ENCODE peak calls at places on chromosomes 6 and 20, in five cellular contexts. One of them, this sample, is unnamed. For H3K27me3, the result is how much of the 10 kb centered on the place peaks cover.

GRCh38 chr6:3663811-3664210 is 87.7 kb downstream of the PXDC1 start:
- DNase-seq in brain microvascular endothelial cell: no peak
- DNase-seq in CD8-positive, alpha-beta T cell: no peak
- DNase-seq in bronchial epithelial cell: no peak
- DNase-seq in prostate gland: no peak
- DNase-seq in this sample: no peak

GRCh38 chr20:41956316-41957050 is 338.3 kb upstream of the CHD6 start:
- DNase-seq in brain microvascular endothelial cell: no peak
- DNase-seq in CD8-positive, alpha-beta T cell: no peak
- DNase-seq in bronchial epithelial cell: peak
- DNase-seq in prostate gland: no peak
- DNase-seq in this sample: no peak

GRCh38 chr6:157503018-157503747 is 122.2 kb downstream of the ZDHHC14 start:
- DNase-seq in brain microvascular endothelial cell: no peak
- DNase-seq in CD8-positive, alpha-beta T cell: no peak
- DNase-seq in bronchial epithelial cell: no peak
- DNase-seq in prostate gland: no peak
- DNase-seq in this sample: no peak

GRCh38 chr6:111591901-111592461 is 13.7 kb downstream of the TRAF3IP2 start:
- DNase-seq in brain microvascular endothelial cell: no peak
- DNase-seq in CD8-positive, alpha-beta T cell: no peak
- DNase-seq in bronchial epithelial cell: peak
- DNase-seq in prostate gland: no peak
- DNase-seq in this sample: no peak

GRCh38 chr20:434661-435419 is 26.7 kb downstream of the RBCK1 start:
- DNase-seq in brain microvascular endothelial cell: no peak
- DNase-seq in CD8-positive, alpha-beta T cell: no peak
- DNase-seq in bronchial epithelial cell: no peak
- DNase-seq in prostate gland: no peak
- DNase-seq in this sample: no peak

GRCh38 chr6:53795702-53796450 is 1.1 kb downstream of the LRRC1 start:
- DNase-seq in brain microvascular endothelial cell: no peak
- DNase-seq in CD8-positive, alpha-beta T cell: no peak
- DNase-seq in bronchial epithelial cell: no peak
- DNase-seq in prostate gland: peak
- DNase-seq in this sample: no peak

GRCh38 chr6:167467793-167468431 is 143.0 kb downstream of the TTLL2 start:
- DNase-seq in brain microvascular endothelial cell: no peak
- DNase-seq in CD8-positive, alpha-beta T cell: no peak
- DNase-seq in bronchial epithelial cell: no peak
- DNase-seq in prostate gland: no peak
- DNase-seq in this sample: no peak

GRCh38 chr6:134787261-134787871 is 162.5 kb downstream of the ALDH8A1 start:
- DNase-seq in brain microvascular endothelial cell: peak
- DNase-seq in CD8-positive, alpha-beta T cell: no peak
- DNase-seq in bronchial epithelial cell: peak
- DNase-seq in prostate gland: no peak
- DNase-seq in this sample: no peak

GRCh38 chr6:80197474-80197873 is 91.0 kb downstream of the BCKDHB start:
- DNase-seq in brain microvascular endothelial cell: no peak
- DNase-seq in CD8-positive, alpha-beta T cell: no peak
- DNase-seq in bronchial epithelial cell: no peak
- DNase-seq in prostate gland: peak
- DNase-seq in this sample: peak

GRCh38 chr6:11311970-11312369 is 79.5 kb upstream of the NEDD9 start:
- DNase-seq in brain microvascular endothelial cell: no peak
- DNase-seq in CD8-positive, alpha-beta T cell: no peak
- DNase-seq in bronchial epithelial cell: no peak
- DNase-seq in prostate gland: no peak
- DNase-seq in this sample: no peak

GRCh38 chr6:429515-430121 is 38.1 kb downstream of the IRF4 start:
- DNase-seq in brain microvascular endothelial cell: no peak
- DNase-seq in CD8-positive, alpha-beta T cell: no peak
- DNase-seq in bronchial epithelial cell: no peak
- DNase-seq in prostate gland: no peak
- DNase-seq in this sample: no peak

GRCh38 chr6:108728826-108729225 is 119.4 kb upstream of the ARMC2 start:
- DNase-seq in brain microvascular endothelial cell: no peak
- DNase-seq in CD8-positive, alpha-beta T cell: no peak
- DNase-seq in bronchial epithelial cell: no peak
- DNase-seq in prostate gland: no peak
- DNase-seq in this sample: no peak

GRCh38 chr6:31114540-31114876 is at the start of gene PSORS1C1:
- DNase-seq in brain microvascular endothelial cell: peak
- DNase-seq in CD8-positive, alpha-beta T cell: no peak
- DNase-seq in bronchial epithelial cell: peak
- DNase-seq in prostate gland: peak
- DNase-seq in this sample: peak

GRCh38 chr20:53163486-53163885 is 191.3 kb downstream of the TSHZ2 start:
- DNase-seq in brain microvascular endothelial cell: peak
- DNase-seq in CD8-positive, alpha-beta T cell: no peak
- DNase-seq in bronchial epithelial cell: peak
- DNase-seq in prostate gland: no peak
- DNase-seq in this sample: no peak

GRCh38 chr6:21115111-21115510 is 478.4 kb upstream of the SOX4 start:
- DNase-seq in brain microvascular endothelial cell: peak
- DNase-seq in CD8-positive, alpha-beta T cell: no peak
- DNase-seq in bronchial epithelial cell: no peak
- DNase-seq in prostate gland: no peak
- DNase-seq in this sample: no peak

GRCh38 chr20:32672982-32673727 is 586 bp downstream of the C20orf203 start:
- DNase-seq in brain microvascular endothelial cell: no peak
- DNase-seq in CD8-positive, alpha-beta T cell: no peak
- DNase-seq in bronchial epithelial cell: no peak
- DNase-seq in prostate gland: no peak
- DNase-seq in this sample: no peak
- TF ChIP-seq CTCF in brain microvascular endothelial cell: no peak
- TF ChIP-seq CTCF in CD8-positive, alpha-beta T cell: no peak
- TF ChIP-seq CTCF in bronchial epithelial cell: no peak
- TF ChIP-seq CTCF in prostate gland: no peak
- TF ChIP-seq CTCF in this sample: no peak

DNA sequence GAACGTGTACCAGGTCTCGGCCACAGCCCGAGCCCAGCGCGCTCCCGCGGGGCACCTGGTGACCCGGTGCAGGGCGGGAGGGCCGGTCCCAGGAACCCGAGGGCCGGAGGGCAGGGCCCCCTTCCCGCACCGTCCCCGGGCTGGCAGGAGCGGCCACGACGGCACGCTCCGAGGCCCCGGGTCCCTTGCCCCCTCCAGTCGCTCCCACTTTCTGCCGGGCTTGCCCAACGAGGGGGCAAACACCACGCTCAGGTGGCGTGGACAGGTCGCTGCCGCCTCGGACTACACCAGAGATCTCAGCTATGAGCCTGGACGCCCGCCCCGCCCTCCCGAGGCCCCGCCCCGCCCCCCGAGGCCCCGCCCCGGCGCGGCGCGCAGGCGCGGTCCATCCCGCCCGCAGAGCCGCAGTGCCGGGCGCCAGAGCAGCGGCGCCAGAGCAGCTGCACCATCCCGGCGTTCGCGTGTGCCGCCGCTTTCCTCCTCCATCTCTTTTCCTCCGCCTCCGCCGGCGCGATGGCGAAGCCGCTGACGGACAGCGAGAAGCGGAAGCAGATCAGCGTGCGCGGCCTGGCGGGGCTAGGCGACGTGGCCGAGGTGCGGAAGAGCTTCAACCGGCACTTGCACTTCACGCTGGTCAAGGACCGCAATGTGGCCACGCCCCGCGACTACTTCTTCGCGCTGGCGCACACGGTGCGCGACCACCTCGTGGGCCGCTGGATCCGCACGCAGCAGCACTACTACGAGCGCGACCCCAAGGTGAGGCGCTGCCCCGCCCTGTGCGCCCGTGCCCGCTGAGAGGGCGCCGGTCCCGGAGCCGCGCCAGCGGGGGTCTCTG is at the start of gene PYGB:
- DNase-seq in brain microvascular endothelial cell: peak
- DNase-seq in CD8-positive, alpha-beta T cell: peak
- DNase-seq in bronchial epithelial cell: peak
- DNase-seq in prostate gland: peak
- DNase-seq in this sample: peak
- H3K4me3 ChIP-seq in brain microvascular endothelial cell: peak
- H3K4me3 ChIP-seq in CD8-positive, alpha-beta T cell: peak
- H3K4me3 ChIP-seq in bronchial epithelial cell: peak
- H3K4me3 ChIP-seq in prostate gland: peak
- H3K4me3 ChIP-seq in this sample: peak

GRCh38 chr20:38804682-38805501 is 605 bp upstream of the PPP1R16B start:
- DNase-seq in brain microvascular endothelial cell: no peak
- DNase-seq in CD8-positive, alpha-beta T cell: peak
- DNase-seq in bronchial epithelial cell: no peak
- DNase-seq in prostate gland: no peak
- DNase-seq in this sample: no peak

GRCh38 chr20:38805958-38806854 is 709 bp downstream of the PPP1R16B start:
- DNase-seq in brain microvascular endothelial cell: no peak
- DNase-seq in CD8-positive, alpha-beta T cell: peak
- DNase-seq in bronchial epithelial cell: no peak
- DNase-seq in prostate gland: no peak
- DNase-seq in this sample: no peak

GRCh38 chr20:38806855-38807655 is 1.6 kb downstream of the PPP1R16B start:
- DNase-seq in brain microvascular endothelial cell: no peak
- DNase-seq in CD8-positive, alpha-beta T cell: peak
- DNase-seq in bronchial epithelial cell: no peak
- DNase-seq in prostate gland: no peak
- DNase-seq in this sample: no peak

GRCh38 chr20:38804243-38804642 is 1.3 kb upstream of the PPP1R16B start:
- DNase-seq in brain microvascular endothelial cell: no peak
- DNase-seq in CD8-positive, alpha-beta T cell: no peak
- DNase-seq in bronchial epithelial cell: no peak
- DNase-seq in prostate gland: no peak
- DNase-seq in this sample: no peak

DNA sequence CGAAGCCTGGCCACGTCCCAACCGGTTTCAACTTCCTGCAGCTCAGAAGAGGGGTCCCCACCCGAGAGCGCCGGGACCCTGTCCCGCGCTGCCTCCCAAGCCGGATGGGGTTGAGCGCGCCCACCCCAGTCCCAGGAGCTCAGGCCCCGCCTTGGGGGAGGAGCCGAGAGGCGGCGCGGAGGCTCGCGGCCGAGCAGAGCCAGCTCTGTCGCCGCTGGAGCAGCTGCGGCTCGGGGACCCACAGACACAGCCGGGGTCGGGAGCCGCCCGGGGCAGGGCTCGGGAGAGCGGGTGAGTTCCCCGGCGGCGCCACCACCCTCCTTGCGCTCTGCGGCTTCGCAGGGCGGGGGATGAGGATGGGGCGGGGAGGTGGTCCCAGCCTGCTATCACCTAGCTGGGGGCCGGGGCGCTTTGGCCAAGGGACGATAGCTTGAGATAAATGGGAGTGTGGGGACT is at the start of gene PPP1R16B:
- DNase-seq in brain microvascular endothelial cell: no peak
- DNase-seq in CD8-positive, alpha-beta T cell: peak
- DNase-seq in bronchial epithelial cell: no peak
- DNase-seq in prostate gland: no peak
- DNase-seq in this sample: no peak
- H3K27me3 ChIP-seq in brain microvascular endothelial cell: under half
- H3K27me3 ChIP-seq in CD8-positive, alpha-beta T cell: under half
- H3K27me3 ChIP-seq in bronchial epithelial cell: under half
- H3K27me3 ChIP-seq in prostate gland: under half
- H3K27me3 ChIP-seq in this sample: under half

DNA sequence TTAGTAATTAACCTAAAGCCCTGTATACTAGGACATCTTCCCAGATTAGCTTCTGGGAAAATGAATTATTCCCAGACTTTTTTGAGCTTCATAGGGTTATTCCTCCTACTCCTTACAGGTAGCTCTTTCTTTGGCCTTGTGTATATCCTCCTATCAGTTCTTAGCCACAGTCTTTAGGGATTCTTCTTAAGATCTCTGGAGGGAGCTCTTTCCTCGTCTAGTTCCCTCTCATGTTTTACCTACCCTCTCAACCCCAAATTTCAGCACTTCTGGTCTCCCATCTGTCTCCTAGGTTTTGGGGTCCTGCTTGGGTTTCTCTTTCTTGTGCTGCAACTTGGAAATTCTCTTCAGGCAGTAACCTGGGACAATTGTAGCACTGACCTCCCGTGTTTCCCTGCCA is 46.4 kb upstream of the SLC35B3 start:
- DNase-seq in brain microvascular endothelial cell: no peak
- DNase-seq in CD8-positive, alpha-beta T cell: no peak
- DNase-seq in bronchial epithelial cell: peak
- DNase-seq in prostate gland: no peak
- DNase-seq in this sample: no peak
- TF ChIP-seq CTCF in brain microvascular endothelial cell: peak
- TF ChIP-seq CTCF in CD8-positive, alpha-beta T cell: no peak
- TF ChIP-seq CTCF in bronchial epithelial cell: peak
- TF ChIP-seq CTCF in prostate gland: no peak
- TF ChIP-seq CTCF in this sample: no peak

GRCh38 chr6:128478230-128479047 is 42.0 kb downstream of the PTPRK start:
- DNase-seq in brain microvascular endothelial cell: no peak
- DNase-seq in CD8-positive, alpha-beta T cell: no peak
- DNase-seq in bronchial epithelial cell: peak
- DNase-seq in prostate gland: no peak
- DNase-seq in this sample: no peak
- H3K4me3 ChIP-seq in brain microvascular endothelial cell: no peak
- H3K4me3 ChIP-seq in CD8-positive, alpha-beta T cell: peak
- H3K4me3 ChIP-seq in bronchial epithelial cell: no peak
- H3K4me3 ChIP-seq in prostate gland: no peak
- H3K4me3 ChIP-seq in this sample: no peak

GRCh38 chr6:43339168-43339567 is 30.3 kb downstream of the ZNF318 start:
- DNase-seq in brain microvascular endothelial cell: no peak
- DNase-seq in CD8-positive, alpha-beta T cell: no peak
- DNase-seq in bronchial epithelial cell: no peak
- DNase-seq in prostate gland: no peak
- DNase-seq in this sample: no peak

GRCh38 chr6:43334466-43335095 is 26.0 kb upstream of the CRIP3 start:
- DNase-seq in brain microvascular endothelial cell: peak
- DNase-seq in CD8-positive, alpha-beta T cell: no peak
- DNase-seq in bronchial epithelial cell: peak
- DNase-seq in prostate gland: no peak
- DNase-seq in this sample: peak

GRCh38 chr6:43335469-43335868 is 26.8 kb upstream of the CRIP3 start:
- DNase-seq in brain microvascular endothelial cell: no peak
- DNase-seq in CD8-positive, alpha-beta T cell: no peak
- DNase-seq in bronchial epithelial cell: no peak
- DNase-seq in prostate gland: no peak
- DNase-seq in this sample: no peak

GRCh38 chr6:43338243-43338642 is 29.6 kb upstream of the CRIP3 start:
- DNase-seq in brain microvascular endothelial cell: no peak
- DNase-seq in CD8-positive, alpha-beta T cell: no peak
- DNase-seq in bronchial epithelial cell: no peak
- DNase-seq in prostate gland: no peak
- DNase-seq in this sample: no peak
- H3K27me3 ChIP-seq in brain microvascular endothelial cell: under half
- H3K27me3 ChIP-seq in CD8-positive, alpha-beta T cell: under half
- H3K27me3 ChIP-seq in bronchial epithelial cell: under half
- H3K27me3 ChIP-seq in prostate gland: under half
- H3K27me3 ChIP-seq in this sample: under half

GRCh38 chr20:39829255-39829654 is 859.8 kb downstream of the MAFB start:
- DNase-seq in brain microvascular endothelial cell: no peak
- DNase-seq in CD8-positive, alpha-beta T cell: no peak
- DNase-seq in bronchial epithelial cell: no peak
- DNase-seq in prostate gland: no peak
- DNase-seq in this sample: no peak
- TF ChIP-seq CTCF in brain microvascular endothelial cell: peak
- TF ChIP-seq CTCF in CD8-positive, alpha-beta T cell: no peak
- TF ChIP-seq CTCF in bronchial epithelial cell: no peak
- TF ChIP-seq CTCF in prostate gland: no peak
- TF ChIP-seq CTCF in this sample: peak

GRCh38 chr6:75431379-75431778 is 62.2 kb downstream of the FILIP1 start:
- DNase-seq in brain microvascular endothelial cell: peak
- DNase-seq in CD8-positive, alpha-beta T cell: no peak
- DNase-seq in bronchial epithelial cell: peak
- DNase-seq in prostate gland: no peak
- DNase-seq in this sample: peak
- H3K4me3 ChIP-seq in brain microvascular endothelial cell: no peak
- H3K4me3 ChIP-seq in CD8-positive, alpha-beta T cell: no peak
- H3K4me3 ChIP-seq in bronchial epithelial cell: no peak
- H3K4me3 ChIP-seq in prostate gland: no peak
- H3K4me3 ChIP-seq in this sample: no peak

GRCh38 chr20:38836991-38837390 is 31.5 kb downstream of the PPP1R16B start:
- DNase-seq in brain microvascular endothelial cell: no peak
- DNase-seq in CD8-positive, alpha-beta T cell: no peak
- DNase-seq in bronchial epithelial cell: no peak
- DNase-seq in prostate gland: no peak
- DNase-seq in this sample: no peak
- H3K27me3 ChIP-seq in brain microvascular endothelial cell: under half
- H3K27me3 ChIP-seq in CD8-positive, alpha-beta T cell: under half
- H3K27me3 ChIP-seq in bronchial epithelial cell: under half
- H3K27me3 ChIP-seq in prostate gland: under half
- H3K27me3 ChIP-seq in this sample: under half